ENCODE peak calls at places on chromosomes 13 and 19, in seven cellular contexts. D is CD8-positive, alpha-beta T cell; G is NCI-H2081; Y is HFFc6; U is AG10803; F is neural progenitor cell; P is kidney. H is an unnamed sample.

GRCh38 chr13:98575009-98575866 is 1.7 kb downstream of the STK24 start:
- DNase-seq in Y (no peak), P (no peak), G (no peak), D (no peak), U (peak), F (peak), H (peak)

GRCh38 chr19:8558325-8558724 is 18.9 kb downstream of the MYO1F start:
- DNase-seq in P (no peak), D (no peak), G (no peak), U (no peak), Y (no peak), F (no peak), H (no peak)

GRCh38 chr13:48562296-48563066 is 29.6 kb upstream of the RCBTB2 start:
- DNase-seq in F (no peak), G (no peak), Y (no peak), U (no peak), P (no peak), D (peak), H (no peak)

GRCh38 chr13:95924389-95924994 is 128.7 kb downstream of the UGGT2 start:
- DNase-seq in U (peak), G (no peak), D (no peak), P (no peak), F (no peak), Y (peak), H (no peak)

GRCh38 chr13:98048263-98048662 is 94.6 kb upstream of the FARP1 start:
- DNase-seq in Y (no peak), F (no peak), G (no peak), P (no peak), U (no peak), D (no peak), H (no peak)

GRCh38 chr19:42989851-42990250 is 36.4 kb downstream of the PSG11 start:
- DNase-seq in F (no peak), Y (no peak), U (no peak), G (no peak), D (no peak), P (no peak), H (no peak)

GRCh38 chr19:46426035-46426505 is 2.7 kb downstream of the PNMA8C start:
- DNase-seq in G (no peak), F (peak), Y (no peak), U (no peak), P (peak), D (no peak), H (peak)

GRCh38 chr13:51221674-51222509 is at the start of gene FAM124A:
- DNase-seq in U (peak), F (peak), P (peak), Y (no peak), D (no peak), G (peak), H (peak)

GRCh38 chr13:52600666-52601065 is 41.6 kb upstream of the HNRNPA1L2 start:
- DNase-seq in U (no peak), P (no peak), G (no peak), F (no peak), D (no peak), Y (no peak), H (no peak)

GRCh38 chr13:113917096-113917495 is 53.2 kb upstream of the GAS6 start:
- DNase-seq in Y (no peak), D (no peak), F (no peak), P (no peak), U (no peak), G (no peak), H (no peak)

GRCh38 chr13:102651392-102651791 is 43.5 kb downstream of the METTL21C start:
- DNase-seq in D (no peak), Y (no peak), P (no peak), G (no peak), F (no peak), U (peak), H (no peak)

GRCh38 chr13:36453518-36453917 is 21.2 kb downstream of the CCNA1 start:
- DNase-seq in P (no peak), D (no peak), U (peak), G (peak), F (peak), Y (no peak), H (peak)

GRCh38 chr19:51091895-51092873 is 9.5 kb upstream of the KLK14 start:
- DNase-seq in Y (no peak), F (no peak), G (no peak), P (peak), U (no peak), D (no peak), H (no peak)

GRCh38 chr19:39152066-39152465 is 26.5 kb downstream of the PAK4 start:
- DNase-seq in F (no peak), P (no peak), G (no peak), D (no peak), Y (no peak), U (no peak), H (no peak)

GRCh38 chr19:49148784-49149651 is 6.2 kb downstream of the HRC start:
- DNase-seq in Y (peak), U (peak), P (peak), D (peak), F (peak), G (peak), H (peak)

GRCh38 chr19:35901055-35901644 is 810 bp upstream of the NFKBID start:
- DNase-seq in U (peak), G (no peak), Y (peak), P (no peak), F (no peak), D (no peak), H (no peak)

GRCh38 chr19:465056-465816 is 4.4 kb upstream of the SHC2 start:
- DNase-seq in G (no peak), D (no peak), P (no peak), U (no peak), Y (no peak), F (no peak), H (no peak)

GRCh38 chr13:76161143-76161542 is 525.0 kb downstream of the LMO7 start:
- DNase-seq in D (no peak), P (no peak), U (no peak), Y (no peak), G (no peak), F (no peak), H (no peak)

GRCh38 chr13:110266431-110266809 is 40.5 kb downstream of the COL4A1 start:
- DNase-seq in Y (no peak), F (no peak), G (no peak), U (no peak), D (no peak), P (no peak), H (no peak)

GRCh38 chr19:1882089-1882785 is 3.1 kb downstream of the ABHD17A start:
- DNase-seq in U (no peak), F (peak), Y (no peak), P (no peak), D (peak), G (no peak), H (no peak)

GRCh38 chr13:102670130-102670529 is 24.7 kb downstream of the METTL21C start:
- DNase-seq in Y (no peak), P (no peak), U (no peak), D (no peak), F (no peak), G (no peak), H (no peak)

GRCh38 chr19:10044390-10044789 is 31.1 kb downstream of the RDH8 start:
- DNase-seq in D (no peak), P (no peak), F (no peak), G (no peak), U (no peak), Y (no peak), H (no peak)

GRCh38 chr19:5165697-5166019 is 175.0 kb downstream of the PTPRS start:
- DNase-seq in U (no peak), F (no peak), G (no peak), Y (no peak), P (no peak), D (no peak), H (no peak)

H was measured in NCI-H82.